ENCODE peak calls at places on chromosomes 2 and 18, in nine cellular contexts. X is transverse colon, N is HCT116, V is A549, T is IMR-90, E is uterus, R is ovary, O is sigmoid colon, A is spleen. H is an unnamed sample.

GRCh38 chr2:151907933-151908882 is 80.0 kb upstream of the ARL5A start:
- DNase-seq in X (no peak), N (no peak), V (no peak), T (no peak), E (no peak), R (no peak), O (no peak), A (no peak), H (no peak)

GRCh38 chr2:160747771-160748170 is 254.2 kb upstream of the RBMS1 start:
- DNase-seq in X (no peak), N (no peak), V (no peak), T (peak; percentile 62), E (no peak), R (no peak), O (no peak), A (no peak), H (no peak)

GRCh38 chr2:181262782-181263181 is 194.4 kb upstream of the ITGA4 start:
- DNase-seq in X (no peak), N (no peak), V (no peak), T (no peak), E (no peak), R (no peak), O (no peak), A (no peak), H (no peak)

GRCh38 chr2:136101042-136101441 is 16.9 kb downstream of the CXCR4 start:
- DNase-seq in X (no peak), N (no peak), V (no peak), T (no peak), E (no peak), R (no peak), O (no peak), A (no peak), H (no peak)

GRCh38 chr2:121095257-121096080 is 189.5 kb downstream of the TFCP2L1 start:
- DNase-seq in X (peak; percentile 78), N (peak; percentile 72), V (peak; percentile 79), T (peak; percentile 67), E (no peak), R (no peak), O (peak; percentile 69), A (peak; percentile 78), H (peak; percentile 76)

GRCh38 chr2:161576421-161576820 is 47.8 kb upstream of the SLC4A10 start:
- DNase-seq in X (no peak), N (peak; percentile 24), V (peak; percentile 42), T (no peak), E (no peak), R (no peak), O (no peak), A (no peak), H (no peak)

GRCh38 chr2:182456784-182457183 is 29.9 kb upstream of the PDE1A start:
- DNase-seq in X (no peak), N (no peak), V (no peak), T (peak; percentile 57), E (no peak), R (no peak), O (no peak), A (no peak), H (no peak)

GRCh38 chr18:74831571-74832250 is 234.0 kb downstream of the ZNF407 start:
- DNase-seq in X (no peak), N (no peak), V (no peak), T (peak; percentile 45), E (no peak), R (no peak), O (no peak), A (no peak), H (no peak)

GRCh38 chr18:74234326-74235171 is 57.2 kb downstream of the CYB5A start:
- DNase-seq in X (peak; percentile 50), N (no peak), V (peak; percentile 83), T (peak; percentile 69), E (peak; percentile 42), R (peak; percentile 73), O (peak; percentile 87), A (no peak), H (no peak)

GRCh38 chr2:19235308-19235707 is 123.1 kb downstream of the OSR1 start:
- DNase-seq in X (no peak), N (no peak), V (no peak), T (peak; percentile 81), E (no peak), R (no peak), O (no peak), A (no peak), H (no peak)

GRCh38 chr2:227783404-227784138 is 30.1 kb upstream of the CCL20 start:
- DNase-seq in X (no peak), N (no peak), V (no peak), T (no peak), E (no peak), R (no peak), O (no peak), A (no peak), H (no peak)

GRCh38 chr2:97834610-97835009 is 121.2 kb downstream of the ZAP70 start:
- DNase-seq in X (no peak), N (no peak), V (no peak), T (no peak), E (no peak), R (no peak), O (no peak), A (no peak), H (no peak)

GRCh38 chr18:65752625-65753325 is 2.0 kb downstream of the CDH7 start:
- DNase-seq in X (no peak), N (no peak), V (no peak), T (no peak), E (no peak), R (no peak), O (no peak), A (no peak), H (no peak)

GRCh38 chr18:43108469-43108868 is 7.0 kb downstream of the RIT2 start:
- DNase-seq in X (no peak), N (no peak), V (no peak), T (no peak), E (no peak), R (no peak), O (no peak), A (no peak), H (no peak)

GRCh38 chr2:240566203-240567136 is 1.8 kb upstream of the RNPEPL1 start:
- DNase-seq in X (peak; percentile 98), N (peak; percentile 81), V (peak; percentile 91), T (peak; percentile 70), E (peak; percentile 91), R (peak; percentile 91), O (peak; percentile 98), A (peak; percentile 99), H (peak; percentile 99)
- TF ChIP-seq POLR2A in X (peak; percentile 70), N (no peak), V (peak; percentile 40), T (no peak), E (peak; percentile 53), R (no peak), O (peak; percentile 34), A (peak; percentile 17), H (no peak)

DNA sequence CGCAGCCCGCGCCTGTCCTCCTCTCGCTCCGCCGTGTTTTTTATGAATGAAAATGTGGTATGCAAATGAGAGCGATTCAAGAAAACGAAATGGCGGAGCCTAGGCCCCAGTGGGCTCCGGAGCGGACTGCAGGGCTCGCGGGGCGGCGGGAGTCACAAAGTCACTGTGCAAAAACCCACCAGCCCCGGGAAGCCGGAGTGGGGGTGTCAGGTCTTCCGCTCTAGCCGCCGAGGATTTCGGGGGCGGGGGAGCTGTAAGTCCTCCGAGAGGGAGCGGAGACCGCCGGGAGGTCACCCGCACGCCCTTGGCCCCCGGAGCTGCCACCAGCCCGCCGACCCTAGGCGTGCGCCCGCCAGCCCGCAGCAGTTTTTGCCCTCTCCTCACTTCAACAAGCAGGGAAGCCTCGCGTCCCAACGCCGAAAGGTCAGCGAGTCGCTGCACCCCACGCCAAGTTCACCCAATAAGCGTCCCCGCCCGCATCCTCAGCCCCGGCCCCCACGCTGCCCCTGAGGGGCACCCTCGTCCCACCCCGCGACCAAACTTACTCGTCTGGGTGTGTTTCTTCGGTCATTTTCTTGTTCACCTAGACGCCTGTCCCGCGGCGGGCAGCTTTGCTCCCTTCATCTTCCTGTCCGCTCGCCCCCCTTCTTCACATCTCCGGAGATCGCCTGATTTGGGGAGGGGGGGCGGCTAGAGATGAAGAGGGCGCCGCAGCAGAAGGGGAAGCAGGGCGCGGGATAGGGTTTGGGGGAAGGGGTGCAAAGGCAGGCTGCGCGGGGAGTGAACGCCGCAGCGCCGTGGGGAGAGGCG is 777 bp downstream of the SPRED2 start:
- DNase-seq in X (peak; percentile 48), N (no peak), V (peak; percentile 49), T (peak; percentile 33), E (peak; percentile 40), R (peak; percentile 47), O (peak; percentile 80), A (peak; percentile 89), H (peak; percentile 48)
- H3K27ac ChIP-seq in X (peak overlapping the region; percentile 90), N (peak overlapping the region; percentile 88), V (peak overlapping the region; percentile 94), T (peak overlapping the region; percentile 79), E (peak overlapping the region; percentile 90), R (peak overlapping the region; percentile 89), O (peak overlapping the region; percentile 90), A (peak overlapping the region; percentile 83), H (peak overlapping the region; percentile 96)

GRCh38 chr2:201233192-201234166 is 26.9 kb upstream of the CASP8 start:
- DNase-seq in X (peak; percentile 92), N (peak; percentile 83), V (peak; percentile 91), T (no peak), E (peak; percentile 39), R (peak; percentile 54), O (peak; percentile 66), A (peak; percentile 93), H (no peak)
- TF ChIP-seq POLR2A in X (peak; percentile 88), N (peak; percentile 77), V (peak; percentile 50), T (no peak), E (peak; percentile 35), R (no peak), O (peak; percentile 15), A (peak; percentile 69), H (no peak)

GRCh38 chr2:65070856-65071255 is 14.6 kb downstream of the CEP68 start:
- DNase-seq in X (no peak), N (no peak), V (no peak), T (no peak), E (no peak), R (no peak), O (no peak), A (no peak), H (no peak)
- H3K27ac ChIP-seq in X (peak overlapping the region; percentile 54), N (peak overlapping the region; percentile 78), V (peak overlapping the region; percentile 58), T (no peak overlapping the region), E (peak overlapping the region; percentile 77), R (no peak overlapping the region), O (peak overlapping the region; percentile 44), A (peak overlapping the region; percentile 25), H (peak overlapping the region; percentile 68)

GRCh38 chr2:20822535-20823490 is at the start of gene LDAH:
- DNase-seq in X (peak; percentile 93), N (peak; percentile 81), V (peak; percentile 93), T (peak; percentile 87), E (peak; percentile 92), R (peak; percentile 95), O (peak; percentile 96), A (peak; percentile 95), H (peak; percentile 87)
- TF ChIP-seq POLR2A in X (peak; percentile 61), N (peak; percentile 66), V (peak; percentile 78), T (peak; percentile 84), E (peak; percentile 63), R (peak; percentile 63), O (no peak), A (no peak), H (peak; percentile 55)

GRCh38 chr2:28613181-28613580 is 117.3 kb downstream of the PLB1 start:
- DNase-seq in X (no peak), N (no peak), V (no peak), T (no peak), E (no peak), R (no peak), O (no peak), A (peak; percentile 38), H (no peak)
- H3K27ac ChIP-seq in X (no peak overlapping the region), N (no peak overlapping the region), V (peak overlapping the region; percentile 37), T (no peak overlapping the region), E (no peak overlapping the region), R (no peak overlapping the region), O (peak overlapping the region; percentile 79), A (no peak overlapping the region), H (no peak overlapping the region)

H was measured in upper lobe of left lung.